ENCODE peak calls at places on chromosome 3, in four cellular contexts. Z is PC-3, C is MM.1S, K is fibroblast of lung. Q is an unnamed sample. For H3K9me3, the result is how much of the 10 kb centered on the place peaks cover.

GRCh38 chr3:32421185-32421584 is 29.5 kb downstream of the CMTM7 start:
- DNase-seq in K (no peak), Z (peak), C (no peak), Q (no peak)

GRCh38 chr3:86948840-86949239 is 42.1 kb downstream of the VGLL3 start:
- DNase-seq in K (peak), Z (peak), C (no peak), Q (no peak)

GRCh38 chr3:29475305-29475825 is 194.5 kb downstream of the RBMS3 start:
- DNase-seq in K (no peak), C (no peak), Z (no peak), Q (no peak)

GRCh38 chr3:13114811-13115615 is 41.8 kb upstream of the IQSEC1 start:
- DNase-seq in K (no peak), C (no peak), Z (no peak), Q (no peak)

GRCh38 chr3:48130321-48130881 is 57.8 kb downstream of the CDC25A start:
- DNase-seq in C (no peak), Z (no peak), K (peak), Q (no peak)

GRCh38 chr3:8560608-8561007 is 59.0 kb downstream of the LMCD1 start:
- DNase-seq in Z (no peak), C (no peak), K (peak), Q (no peak)

GRCh38 chr3:187783098-187783497 is 37.8 kb upstream of the BCL6 start:
- DNase-seq in C (no peak), Z (peak), K (peak), Q (no peak)

GRCh38 chr3:55190296-55190695 is 262.4 kb upstream of the LRTM1 start:
- DNase-seq in C (no peak), Z (no peak), K (peak), Q (no peak)

GRCh38 chr3:66983101-66983500 is 15.0 kb upstream of the KBTBD8 start:
- DNase-seq in K (no peak), C (no peak), Z (no peak), Q (no peak)

GRCh38 chr3:187012609-187013051 is 82.3 kb downstream of the ST6GAL1 start:
- DNase-seq in K (peak), C (no peak), Z (no peak), Q (no peak)

GRCh38 chr3:54846085-54846484 is 81.8 kb downstream of the LRTM1 start:
- DNase-seq in K (no peak), Z (no peak), C (no peak), Q (no peak)

GRCh38 chr3:45210308-45211038 is 15.6 kb downstream of the TMEM158 start:
- DNase-seq in C (peak), K (peak), Z (peak), Q (no peak)

GRCh38 chr3:46690798-46691197 is 2.7 kb downstream of the ALS2CL start:
- DNase-seq in C (no peak), Z (peak), K (no peak), Q (no peak)

GRCh38 chr3:67349551-67350174 is 304.7 kb downstream of the SUCLG2 start:
- DNase-seq in Z (peak), C (no peak), K (peak), Q (no peak)

GRCh38 chr3:53161820-53162671 is 1.0 kb downstream of the PRKCD start:
- DNase-seq in Z (peak), K (peak), C (peak), Q (no peak)

GRCh38 chr3:59850352-59850870 is 800.6 kb upstream of the CFAP20DC start:
- DNase-seq in C (no peak), K (no peak), Z (no peak), Q (no peak)

GRCh38 chr3:187572431-187572830 is 97.8 kb downstream of the SST start:
- DNase-seq in Z (no peak), C (no peak), K (no peak), Q (no peak)

GRCh38 chr3:20056727-20057611 is 16.7 kb downstream of the KAT2B start:
- DNase-seq in Z (peak), C (no peak), K (peak), Q (no peak)

GRCh38 chr3:30548605-30549004 is 57.8 kb upstream of the TGFBR2 start:
- DNase-seq in Z (peak), K (no peak), C (no peak), Q (no peak)

GRCh38 chr3:21517184-21517583 is 233.8 kb downstream of the ZNF385D start:
- DNase-seq in K (no peak), Z (no peak), C (no peak), Q (no peak)

GRCh38 chr3:88957751-88958452 is 149.5 kb upstream of the EPHA3 start:
- DNase-seq in C (no peak), K (peak), Z (peak), Q (no peak)

GRCh38 chr3:59895972-59896371 is 846.1 kb upstream of the CFAP20DC start:
- DNase-seq in C (no peak), Z (no peak), K (no peak), Q (no peak)

GRCh38 chr3:51712511-51712931 is 5.7 kb downstream of the GRM2 start:
- DNase-seq in K (no peak), Z (no peak), C (no peak), Q (no peak)

GRCh38 chr3:94065819-94066218 is 3.0 kb downstream of the NSUN3 start:
- DNase-seq in Z (no peak), C (no peak), K (no peak), Q (no peak)

GRCh38 chr3:31953636-31954035 is 27.4 kb downstream of the OSBPL10 start:
- DNase-seq in K (no peak), C (no peak), Z (no peak), Q (no peak)

GRCh38 chr3:75727985-75728384 is 57.4 kb downstream of the ZNF717 start:
- DNase-seq in C (no peak), K (no peak), Z (no peak), Q (no peak)
- H3K9me3 ChIP-seq in C (under half), K (under half), Z (under half), Q (under half)

GRCh38 chr3:42501681-42502428 is 588 bp upstream of the VIPR1 start:
- DNase-seq in K (peak), Z (peak), C (peak), Q (no peak)
- TF ChIP-seq EZH2 in K (peak), Z (no peak), C (no peak), Q (no peak)

DNA sequence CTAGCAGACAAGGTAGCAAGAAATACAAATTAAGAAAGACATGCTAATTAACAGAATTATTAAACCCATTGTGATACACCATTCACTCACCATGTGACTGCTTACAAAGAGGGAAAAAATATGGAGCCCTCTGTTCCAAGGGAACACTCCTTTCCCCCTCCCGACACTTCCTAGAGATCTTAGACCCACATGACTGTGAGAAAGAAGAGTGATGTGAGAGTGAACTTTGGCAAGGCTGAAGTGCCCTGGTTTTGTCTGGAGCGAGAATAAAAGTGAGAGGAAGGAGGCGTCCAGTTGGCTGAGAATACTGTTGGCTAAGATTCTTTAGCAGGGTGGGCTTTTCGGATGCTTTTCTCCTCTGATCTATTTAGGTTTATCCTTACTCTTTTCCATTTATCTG is 14.1 kb downstream of the CHL1 start:
- DNase-seq in C (no peak), Z (no peak), K (no peak), Q (no peak)
- H3K9me3 ChIP-seq in C (under half), Z (under half), K (under half), Q (under half)

DNA sequence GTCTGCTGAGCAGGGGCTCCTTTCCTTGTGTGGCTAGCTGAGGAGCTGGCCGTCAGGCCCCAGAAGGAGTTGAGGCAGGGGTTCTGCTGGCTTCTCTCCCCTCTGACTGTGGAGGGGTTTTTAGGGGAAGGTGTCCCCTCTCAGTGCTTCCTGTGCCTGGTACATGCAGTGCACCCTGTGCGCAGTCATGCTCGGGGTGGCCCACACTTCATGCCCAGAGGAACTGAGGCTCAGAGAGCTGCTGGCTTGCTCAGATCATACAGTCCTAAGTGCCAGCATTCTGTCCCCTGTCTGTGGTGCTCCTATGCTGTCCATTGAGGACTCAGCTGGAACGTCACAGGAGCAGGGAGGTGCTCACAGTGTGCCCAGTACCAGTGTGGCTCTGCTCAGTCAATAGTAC is 67.9 kb upstream of the PLXNA1 start:
- DNase-seq in Z (no peak), K (no peak), C (no peak), Q (no peak)
- TF ChIP-seq EZH2 in Z (no peak), K (no peak), C (no peak), Q (no peak)

DNA sequence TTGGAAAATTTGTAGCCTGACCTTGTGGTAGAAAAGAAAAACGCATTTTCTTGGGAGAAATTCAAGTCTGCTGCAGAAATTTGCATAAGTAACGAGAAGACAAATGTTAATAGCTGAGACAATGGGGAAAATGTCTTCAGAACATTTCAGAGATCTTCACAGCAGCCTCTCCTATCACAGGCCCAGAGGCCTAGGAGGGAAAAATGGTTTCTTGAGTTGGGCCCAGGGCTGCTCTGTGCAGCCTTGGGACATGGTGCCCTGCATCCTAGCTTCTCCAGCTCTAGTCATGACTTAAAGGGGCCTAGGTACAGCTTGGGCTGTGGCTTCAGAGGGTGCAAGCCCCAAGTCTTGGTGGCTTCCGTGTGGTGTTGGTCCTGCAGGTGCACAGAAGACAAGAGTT is 104.2 kb downstream of the ZNF621 start:
- DNase-seq in C (no peak), Z (no peak), K (no peak), Q (no peak)
- H3K9me3 ChIP-seq in C (under half), Z (under half), K (under half), Q (under half)

GRCh38 chr3:71753716-71754609 is at the start of gene GPR27:
- DNase-seq in K (peak), C (no peak), Z (no peak), Q (no peak)
- TF ChIP-seq EZH2 in K (peak), C (no peak), Z (no peak), Q (no peak)

GRCh38 chr3:15744176-15744575 is 53.6 kb downstream of the ANKRD28 start:
- DNase-seq in C (no peak), Z (no peak), K (no peak), Q (no peak)

GRCh38 chr3:15743587-15744009 is 54.2 kb downstream of the ANKRD28 start:
- DNase-seq in K (no peak), C (no peak), Z (no peak), Q (no peak)
- H3K9me3 ChIP-seq in K (under half), C (under half), Z (under half), Q (under half)

DNA sequence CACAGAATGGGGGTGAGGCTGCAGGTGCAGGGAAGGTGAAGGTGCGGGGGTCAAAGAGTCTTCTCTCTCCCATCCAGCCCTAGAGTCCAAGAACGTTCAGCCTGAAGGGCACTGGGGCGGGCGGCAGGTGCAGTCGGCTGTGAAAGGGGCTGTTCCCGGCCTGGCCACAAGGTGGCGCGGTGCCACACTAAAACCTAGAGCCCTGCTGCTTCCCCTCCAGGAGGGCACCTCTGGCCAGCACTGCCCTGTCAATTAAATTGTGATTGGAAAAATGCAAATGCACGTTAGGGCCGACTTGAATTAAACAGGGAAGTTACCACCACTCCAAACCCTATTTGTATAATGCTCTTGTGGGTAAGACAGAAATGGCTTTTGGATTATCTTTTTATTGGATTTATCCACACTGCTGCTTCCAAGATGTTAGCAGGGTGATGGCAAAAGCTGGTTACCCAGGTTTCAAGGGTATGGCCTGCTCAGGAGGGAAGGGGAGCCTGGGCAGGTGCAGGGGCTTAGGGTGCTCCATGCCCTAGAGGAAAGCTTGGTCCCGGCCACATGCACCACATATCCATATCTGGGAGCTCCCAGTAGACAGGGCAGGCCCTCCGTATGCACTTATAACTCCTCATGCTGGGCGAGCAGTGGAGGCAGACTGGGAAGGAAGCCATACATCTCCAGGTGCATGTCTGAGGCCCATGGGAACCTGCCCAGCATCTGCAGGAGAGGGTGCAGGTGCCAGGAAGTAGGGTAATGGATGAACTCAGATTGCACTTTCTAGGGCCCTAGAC is 119.8 kb downstream of the ADCY5 start:
- DNase-seq in Z (peak), K (peak), C (peak), Q (no peak)
- TF ChIP-seq EZH2 in Z (no peak), K (no peak), C (no peak), Q (no peak)

DNA sequence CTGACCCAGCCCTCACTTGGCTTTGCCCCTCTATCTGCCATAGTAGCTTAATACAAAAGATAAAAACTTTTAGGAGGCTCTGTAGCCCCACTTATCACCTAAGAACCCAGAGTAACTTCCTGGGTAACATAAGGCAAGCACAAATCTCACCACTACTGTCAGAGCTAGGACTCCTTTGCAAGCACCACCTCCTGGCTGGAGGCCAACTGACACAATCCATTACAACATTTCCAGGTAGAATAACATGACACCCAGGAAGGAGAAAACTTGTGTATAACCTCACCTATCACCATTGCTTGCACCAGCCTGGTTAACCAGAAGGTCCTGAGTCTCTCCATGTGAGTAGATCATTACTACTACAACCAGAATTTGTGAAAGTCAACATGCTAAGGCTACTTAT is 230.0 kb downstream of the TUSC7 start:
- DNase-seq in K (no peak), C (no peak), Z (peak), Q (no peak)
- H3K9me3 ChIP-seq in K (under half), C (under half), Z (under half), Q (under half)

GRCh38 chr3:42685891-42686820 is 819 bp downstream of the KLHL40 start:
- DNase-seq in C (no peak), Z (no peak), K (peak), Q (no peak)
- TF ChIP-seq EZH2 in C (no peak), Z (no peak), K (peak), Q (no peak)

Q was measured in SK-N-MC.